ENCODE peak calls at places on chromosome 16, in eight cellular contexts. L, H, B, R, M, K, J and Z are unnamed samples.

GRCh38 chr16:51839697-51840462 is 688.8 kb upstream of the SALL1 start:
- DNase-seq in L (no peak), H (peak; percentile 45), B (peak; percentile 29), R (no peak), M (no peak), K (peak; percentile 34), J (no peak), Z (no peak)

GRCh38 chr16:46857261-46857962 is 26.4 kb upstream of the C16orf87 start:
- DNase-seq in L (no peak), H (peak; percentile 67), B (peak; percentile 66), R (peak; percentile 50), M (peak; percentile 30), K (peak; percentile 73), J (no peak), Z (no peak)

GRCh38 chr16:78289844-78290277 is 190.4 kb downstream of the WWOX start:
- DNase-seq in L (no peak), H (no peak), B (no peak), R (no peak), M (no peak), K (no peak), J (no peak), Z (no peak)

GRCh38 chr16:5615868-5616642 is 518.5 kb upstream of the EEF2KMT start:
- DNase-seq in L (no peak), H (peak; percentile 3), B (peak; percentile 30), R (peak; percentile 4), M (peak; percentile 82), K (no peak), J (no peak), Z (no peak)

GRCh38 chr16:6356881-6357280 is 975.8 kb upstream of the RBFOX1 start:
- DNase-seq in L (no peak), H (no peak), B (no peak), R (no peak), M (no peak), K (no peak), J (no peak), Z (no peak)

GRCh38 chr16:51549836-51550235 is 398.8 kb upstream of the SALL1 start:
- DNase-seq in L (no peak), H (peak; percentile 52), B (no peak), R (peak; percentile 40), M (no peak), K (peak; percentile 18), J (no peak), Z (no peak)

GRCh38 chr16:89696598-89697128 is 4.8 kb downstream of the SPATA2L start:
- DNase-seq in L (no peak), H (no peak), B (no peak), R (no peak), M (no peak), K (no peak), J (no peak), Z (no peak)

GRCh38 chr16:87877942-87878507 is 8.7 kb upstream of the SLC7A5 start:
- DNase-seq in L (no peak), H (no peak), B (no peak), R (no peak), M (no peak), K (no peak), J (no peak), Z (no peak)

GRCh38 chr16:87931504-87931903 is 4.8 kb downstream of the CA5A start:
- DNase-seq in L (no peak), H (peak; percentile 93), B (no peak), R (peak; percentile 93), M (no peak), K (no peak), J (no peak), Z (no peak)

GRCh38 chr16:8872967-8873865 is 4.4 kb upstream of the CARHSP1 start:
- DNase-seq in L (no peak), H (no peak), B (no peak), R (no peak), M (no peak), K (no peak), J (no peak), Z (no peak)

GRCh38 chr16:2835638-2836493 is 5.8 kb downstream of the ZG16B start:
- DNase-seq in L (no peak), H (peak; percentile 100), B (peak; percentile 90), R (peak; percentile 97), M (no peak), K (peak; percentile 71), J (peak; percentile 96), Z (peak; percentile 48)

GRCh38 chr16:18969050-18969854 is 14.5 kb upstream of the TMC7 start:
- DNase-seq in L (peak; percentile 73), H (peak; percentile 47), B (peak; percentile 58), R (peak; percentile 83), M (peak; percentile 96), K (peak; percentile 50), J (peak; percentile 74), Z (peak; percentile 39)

GRCh38 chr16:48383877-48384304 is 1.3 kb downstream of the SIAH1 start:
- DNase-seq in L (no peak), H (peak; percentile 41), B (peak; percentile 38), R (no peak), M (peak; percentile 13), K (no peak), J (no peak), Z (no peak)

GRCh38 chr16:49603956-49604355 is 230.4 kb downstream of the C16orf78 start:
- DNase-seq in L (no peak), H (no peak), B (no peak), R (no peak), M (no peak), K (no peak), J (no peak), Z (no peak)

GRCh38 chr16:10895053-10895946 is 18.3 kb downstream of the CIITA start:
- DNase-seq in L (no peak), H (peak; percentile 32), B (no peak), R (peak; percentile 51), M (peak; percentile 95), K (peak; percentile 21), J (no peak), Z (no peak)

GRCh38 chr16:11636172-11636721 is 32.0 kb upstream of the SNN start:
- DNase-seq in L (no peak), H (no peak), B (no peak), R (no peak), M (no peak), K (no peak), J (no peak), Z (no peak)

GRCh38 chr16:21326459-21326858 is 48.4 kb upstream of the CRYM start:
- DNase-seq in L (no peak), H (no peak), B (no peak), R (no peak), M (no peak), K (no peak), J (no peak), Z (no peak)

GRCh38 chr16:47055136-47055885 is 81.8 kb upstream of the DNAJA2 start:
- DNase-seq in L (no peak), H (no peak), B (no peak), R (no peak), M (no peak), K (no peak), J (no peak), Z (no peak)

GRCh38 chr16:26672206-26672605 is 394.5 kb upstream of the C16orf82 start:
- DNase-seq in L (no peak), H (no peak), B (no peak), R (no peak), M (no peak), K (no peak), J (no peak), Z (no peak)

DNA sequence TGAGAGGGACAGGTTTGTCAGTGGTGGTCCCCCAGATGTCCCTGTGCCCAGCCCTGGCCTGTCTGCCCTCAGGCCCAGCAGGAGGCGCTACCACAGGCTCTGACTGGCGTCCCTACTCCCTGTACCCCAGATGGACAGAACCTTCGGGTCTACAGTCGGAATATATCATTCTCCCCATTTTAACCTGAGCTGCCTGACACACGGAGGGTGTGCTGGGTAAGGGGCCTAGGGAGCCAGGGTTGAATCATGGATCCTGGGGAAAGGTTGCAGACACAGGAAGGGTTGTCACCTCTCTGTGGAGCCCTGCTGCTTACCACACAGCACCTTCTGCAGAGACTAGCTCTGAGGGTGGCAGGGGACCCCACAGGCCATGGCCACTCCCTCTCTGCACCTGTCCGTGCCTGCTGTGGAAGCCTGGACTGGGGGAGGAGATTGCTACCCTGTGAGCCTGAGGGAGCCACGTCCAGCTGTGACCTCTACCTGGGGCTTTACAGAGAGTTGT is 162.2 kb upstream of the ZNF267 start:
- DNase-seq in L (no peak), H (no peak), B (no peak), R (no peak), M (no peak), K (no peak), J (no peak), Z (no peak)
- TF ChIP-seq CTCF in L (no peak), H (no peak), B (peak; percentile 50), R (no peak), M (no peak), K (no peak), J (no peak), Z (no peak)

DNA sequence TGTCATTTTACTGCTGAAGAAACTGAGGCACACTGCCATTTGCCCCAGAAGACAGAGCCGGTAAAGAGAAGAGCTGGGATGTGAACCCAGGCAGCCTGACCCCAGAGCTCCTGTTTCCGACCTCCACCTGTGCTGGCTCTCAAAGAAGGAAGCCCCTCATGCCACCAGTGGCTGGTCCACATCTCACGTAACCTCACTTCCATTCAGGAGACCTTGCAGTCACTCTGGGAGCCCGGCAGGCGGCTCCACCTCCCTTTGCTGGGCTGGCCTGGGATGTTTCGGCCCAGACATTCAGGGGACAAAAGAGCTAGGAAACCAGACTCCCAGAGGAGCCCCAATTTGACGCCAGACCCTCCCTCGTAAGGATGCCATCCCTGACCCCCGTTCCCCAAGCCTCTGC is 2.9 kb downstream of the TAF1C start:
- DNase-seq in L (no peak), H (no peak), B (no peak), R (no peak), M (no peak), K (no peak), J (no peak), Z (no peak)
- TF ChIP-seq CTCF in L (no peak), H (no peak), B (no peak), R (no peak), M (no peak), K (no peak), J (peak; percentile 31), Z (peak; percentile 11)

DNA sequence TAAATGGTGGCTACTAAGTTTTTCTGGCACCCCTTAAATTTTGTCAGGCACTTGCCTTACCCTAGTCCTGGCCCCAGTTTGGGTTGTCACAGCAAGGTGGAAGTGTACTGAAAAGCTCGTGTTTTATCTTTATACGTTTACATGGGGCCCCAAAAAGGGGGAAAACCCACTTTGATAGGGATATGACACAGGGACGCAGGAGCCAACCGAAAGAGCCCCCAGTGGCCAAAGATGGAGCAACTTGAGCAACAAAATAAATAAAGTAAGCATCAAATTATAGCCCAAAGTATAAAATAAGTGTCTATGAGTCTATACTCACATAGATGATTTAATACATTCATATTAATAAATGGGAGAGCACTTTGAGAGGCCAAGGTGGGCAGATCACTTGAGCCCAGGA is 5.0 kb upstream of the CETP start:
- DNase-seq in L (no peak), H (no peak), B (no peak), R (no peak), M (no peak), K (no peak), J (no peak), Z (no peak)
- TF ChIP-seq CTCF in L (no peak), H (no peak), B (peak; percentile 57), R (no peak), M (no peak), K (no peak), J (no peak), Z (no peak)

DNA sequence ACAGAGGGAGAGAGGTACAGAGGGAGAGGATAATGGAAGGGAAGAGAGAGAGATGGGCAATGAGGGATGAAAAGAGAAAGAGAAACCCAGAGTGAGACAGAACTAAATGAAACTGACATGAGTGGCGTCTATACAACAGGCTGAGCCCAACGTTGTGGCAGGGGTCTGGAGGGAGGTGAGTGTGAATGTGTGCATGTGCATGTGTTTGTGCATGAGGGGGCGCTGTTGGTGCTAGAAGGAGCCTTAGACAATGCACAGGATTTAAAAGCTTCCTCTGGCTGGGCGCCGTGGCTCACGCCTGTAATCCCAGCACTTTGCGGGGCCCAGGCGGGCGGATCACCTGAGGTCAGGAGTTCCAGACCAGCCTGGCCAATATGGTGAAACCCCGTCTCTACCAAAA is 454.8 kb upstream of the CDH11 start:
- DNase-seq in L (no peak), H (no peak), B (no peak), R (no peak), M (no peak), K (no peak), J (no peak), Z (no peak)
- TF ChIP-seq CTCF in L (no peak), H (no peak), B (peak; percentile 28), R (peak; percentile 4), M (no peak), K (no peak), J (no peak), Z (no peak)